ENCODE peak calls at places on chromosomes 11 and 22, in six cellular contexts. One of them, this sample, is unnamed.

GRCh38 chr11:10818594-10818993 is 9.9 kb upstream of the EIF4G2 start:
- DNase-seq in transverse colon: no peak
- DNase-seq in bronchial epithelial cell: peak
- DNase-seq in AG10803: peak
- DNase-seq in upper lobe of right lung: no peak
- DNase-seq in A549: peak
- DNase-seq in this sample: peak

GRCh38 chr11:68315581-68315920 is 3.2 kb downstream of the LRP5 start:
- DNase-seq in transverse colon: peak
- DNase-seq in AG10803: no peak
- DNase-seq in bronchial epithelial cell: no peak
- DNase-seq in A549: no peak
- DNase-seq in upper lobe of right lung: no peak
- DNase-seq in this sample: no peak

GRCh38 chr11:88779551-88779950 is 286.2 kb downstream of the GRM5 start:
- DNase-seq in upper lobe of right lung: no peak
- DNase-seq in transverse colon: no peak
- DNase-seq in bronchial epithelial cell: peak
- DNase-seq in A549: peak
- DNase-seq in AG10803: peak
- DNase-seq in this sample: peak

GRCh38 chr11:10305262-10305963 is 540 bp downstream of the ADM start:
- DNase-seq in bronchial epithelial cell: no peak
- DNase-seq in A549: peak
- DNase-seq in transverse colon: peak
- DNase-seq in upper lobe of right lung: peak
- DNase-seq in AG10803: peak
- DNase-seq in this sample: peak

GRCh38 chr11:100902454-100903141 is 215.5 kb downstream of the ARHGAP42 start:
- DNase-seq in A549: no peak
- DNase-seq in bronchial epithelial cell: no peak
- DNase-seq in AG10803: no peak
- DNase-seq in upper lobe of right lung: no peak
- DNase-seq in transverse colon: no peak
- DNase-seq in this sample: no peak

GRCh38 chr11:113690619-113691569 is 15.2 kb downstream of the TMPRSS5 start:
- DNase-seq in A549: peak
- DNase-seq in upper lobe of right lung: peak
- DNase-seq in transverse colon: peak
- DNase-seq in AG10803: peak
- DNase-seq in bronchial epithelial cell: peak
- DNase-seq in this sample: peak

GRCh38 chr11:67290801-67291200 is 1.7 kb downstream of the ANKRD13D start:
- DNase-seq in A549: no peak
- DNase-seq in upper lobe of right lung: peak
- DNase-seq in transverse colon: no peak
- DNase-seq in bronchial epithelial cell: no peak
- DNase-seq in AG10803: peak
- DNase-seq in this sample: peak

GRCh38 chr11:117743121-117743815 is 53.7 kb downstream of the DSCAML1 start:
- DNase-seq in bronchial epithelial cell: peak
- DNase-seq in upper lobe of right lung: no peak
- DNase-seq in A549: no peak
- DNase-seq in AG10803: no peak
- DNase-seq in transverse colon: no peak
- DNase-seq in this sample: no peak

GRCh38 chr11:62444271-62444833 is 25.5 kb downstream of the SCGB1A1 start:
- DNase-seq in A549: no peak
- DNase-seq in AG10803: peak
- DNase-seq in bronchial epithelial cell: no peak
- DNase-seq in upper lobe of right lung: peak
- DNase-seq in transverse colon: peak
- DNase-seq in this sample: peak

GRCh38 chr22:22565991-22566390 is 6.9 kb upstream of the PRAME start:
- DNase-seq in A549: peak
- DNase-seq in transverse colon: no peak
- DNase-seq in bronchial epithelial cell: peak
- DNase-seq in upper lobe of right lung: no peak
- DNase-seq in AG10803: no peak
- DNase-seq in this sample: no peak

GRCh38 chr11:68495330-68495729 is 34.8 kb downstream of the PPP6R3 start:
- DNase-seq in A549: no peak
- DNase-seq in bronchial epithelial cell: no peak
- DNase-seq in transverse colon: no peak
- DNase-seq in upper lobe of right lung: no peak
- DNase-seq in AG10803: no peak
- DNase-seq in this sample: no peak

GRCh38 chr11:1195690-1196515 is 27.0 kb upstream of the MUC5B start:
- DNase-seq in A549: no peak
- DNase-seq in bronchial epithelial cell: no peak
- DNase-seq in upper lobe of right lung: peak
- DNase-seq in AG10803: no peak
- DNase-seq in transverse colon: peak
- DNase-seq in this sample: no peak

GRCh38 chr22:29194269-29194668 is 11.4 kb upstream of the EMID1 start:
- DNase-seq in A549: no peak
- DNase-seq in AG10803: no peak
- DNase-seq in bronchial epithelial cell: no peak
- DNase-seq in transverse colon: no peak
- DNase-seq in upper lobe of right lung: no peak
- DNase-seq in this sample: no peak
- TF ChIP-seq CTCF in A549: no peak
- TF ChIP-seq CTCF in AG10803: peak
- TF ChIP-seq CTCF in bronchial epithelial cell: no peak
- TF ChIP-seq CTCF in transverse colon: no peak
- TF ChIP-seq CTCF in upper lobe of right lung: no peak
- TF ChIP-seq CTCF in this sample: no peak

GRCh38 chr22:32958021-32958420 is 100.2 kb downstream of the SYN3 start:
- DNase-seq in upper lobe of right lung: no peak
- DNase-seq in AG10803: no peak
- DNase-seq in transverse colon: no peak
- DNase-seq in A549: no peak
- DNase-seq in bronchial epithelial cell: no peak
- DNase-seq in this sample: no peak
- TF ChIP-seq CTCF in upper lobe of right lung: no peak
- TF ChIP-seq CTCF in AG10803: no peak
- TF ChIP-seq CTCF in transverse colon: no peak
- TF ChIP-seq CTCF in A549: no peak
- TF ChIP-seq CTCF in bronchial epithelial cell: no peak
- TF ChIP-seq CTCF in this sample: no peak

GRCh38 chr11:43631732-43632131 is 48.8 kb upstream of the HSD17B12 start:
- DNase-seq in AG10803: no peak
- DNase-seq in upper lobe of right lung: no peak
- DNase-seq in transverse colon: no peak
- DNase-seq in A549: no peak
- DNase-seq in bronchial epithelial cell: no peak
- DNase-seq in this sample: no peak
- TF ChIP-seq CTCF in AG10803: no peak
- TF ChIP-seq CTCF in upper lobe of right lung: no peak
- TF ChIP-seq CTCF in transverse colon: no peak
- TF ChIP-seq CTCF in A549: no peak
- TF ChIP-seq CTCF in bronchial epithelial cell: no peak
- TF ChIP-seq CTCF in this sample: no peak

GRCh38 chr22:29253561-29254282 is 14.1 kb downstream of the RHBDD3 start:
- DNase-seq in A549: no peak
- DNase-seq in AG10803: no peak
- DNase-seq in transverse colon: no peak
- DNase-seq in bronchial epithelial cell: peak
- DNase-seq in upper lobe of right lung: peak
- DNase-seq in this sample: no peak
- TF ChIP-seq CTCF in A549: no peak
- TF ChIP-seq CTCF in AG10803: no peak
- TF ChIP-seq CTCF in transverse colon: no peak
- TF ChIP-seq CTCF in bronchial epithelial cell: no peak
- TF ChIP-seq CTCF in upper lobe of right lung: no peak
- TF ChIP-seq CTCF in this sample: no peak

GRCh38 chr11:119481667-119482400 is 58.9 kb upstream of the THY1 start:
- DNase-seq in upper lobe of right lung: no peak
- DNase-seq in AG10803: no peak
- DNase-seq in transverse colon: peak
- DNase-seq in A549: no peak
- DNase-seq in bronchial epithelial cell: no peak
- DNase-seq in this sample: no peak
- TF ChIP-seq CTCF in upper lobe of right lung: no peak
- TF ChIP-seq CTCF in AG10803: no peak
- TF ChIP-seq CTCF in transverse colon: no peak
- TF ChIP-seq CTCF in A549: no peak
- TF ChIP-seq CTCF in bronchial epithelial cell: no peak
- TF ChIP-seq CTCF in this sample: no peak

GRCh38 chr11:43278302-43278956 is 33.4 kb upstream of the API5 start:
- DNase-seq in A549: peak
- DNase-seq in AG10803: peak
- DNase-seq in bronchial epithelial cell: peak
- DNase-seq in transverse colon: no peak
- DNase-seq in upper lobe of right lung: no peak
- DNase-seq in this sample: peak
- TF ChIP-seq CTCF in A549: peak
- TF ChIP-seq CTCF in AG10803: peak
- TF ChIP-seq CTCF in bronchial epithelial cell: no peak
- TF ChIP-seq CTCF in transverse colon: peak
- TF ChIP-seq CTCF in upper lobe of right lung: no peak
- TF ChIP-seq CTCF in this sample: peak

DNA sequence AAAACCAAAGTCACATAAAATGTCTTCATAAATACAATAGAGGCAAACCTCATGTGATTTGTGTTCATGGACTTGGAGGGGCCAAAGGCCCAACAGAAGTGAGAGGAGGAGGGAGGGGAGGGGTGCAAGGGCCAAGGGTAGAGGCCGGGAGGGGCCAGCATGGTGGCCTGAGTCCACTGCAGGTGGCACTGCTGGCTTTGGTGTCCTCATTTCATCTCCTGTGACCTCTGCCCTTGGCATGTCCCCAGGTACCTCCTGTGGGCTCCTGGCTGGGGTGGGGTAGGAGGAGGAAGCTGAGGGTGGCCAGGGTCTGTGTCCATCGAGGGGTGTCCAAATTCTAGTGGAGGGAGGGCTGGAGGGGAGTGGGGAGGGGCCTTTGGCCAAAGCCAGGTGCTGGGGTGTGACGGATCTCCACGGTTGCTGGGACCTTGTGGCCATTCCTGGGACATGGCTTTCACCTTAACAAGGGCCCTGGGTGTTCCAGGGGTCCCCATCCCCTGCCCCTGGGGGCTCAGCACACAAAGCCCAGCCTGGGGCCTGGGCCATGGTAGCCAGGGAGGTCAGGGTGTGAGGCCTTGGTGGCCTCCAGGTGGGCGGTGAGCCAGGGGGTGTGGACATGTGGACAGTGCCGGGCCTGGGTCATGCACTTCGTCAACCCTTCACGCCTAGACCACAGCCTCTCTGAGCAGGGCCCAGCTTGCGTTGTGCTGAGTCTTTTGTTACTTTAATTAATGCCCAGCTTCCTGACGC is 20.6 kb upstream of the CCDC188 start:
- DNase-seq in bronchial epithelial cell: no peak
- DNase-seq in upper lobe of right lung: no peak
- DNase-seq in A549: no peak
- DNase-seq in transverse colon: no peak
- DNase-seq in AG10803: no peak
- DNase-seq in this sample: no peak
- TF ChIP-seq CTCF in bronchial epithelial cell: no peak
- TF ChIP-seq CTCF in upper lobe of right lung: no peak
- TF ChIP-seq CTCF in A549: no peak
- TF ChIP-seq CTCF in transverse colon: no peak
- TF ChIP-seq CTCF in AG10803: no peak
- TF ChIP-seq CTCF in this sample: no peak

This sample was measured in astrocyte of the spinal cord.